ENCODE peak calls at places on chromosomes 7 and 10, in nine cellular contexts. R is MM.1S; H is psoas muscle; F is neuronal stem cell; J is uterus; C is HCT116; U is keratinocyte; N is kidney; X is naive thymus-derived CD4-positive, alpha-beta T cell. D is an unnamed sample.
A peak's percentile ranks its signal among the peaks of the same experiment; 100 is the strongest.

GRCh38 chr7:158468700-158469296 is 118.8 kb downstream of the PTPRN2 start:
- DNase-seq in R (no peak), H (no peak), F (no peak), J (no peak), C (no peak), U (no peak), N (no peak), X (no peak), D (no peak)

GRCh38 chr10:82742478-82742877 is 867.5 kb downstream of the NRG3 start:
- DNase-seq in R (no peak), H (no peak), F (no peak), J (no peak), C (no peak), U (no peak), N (no peak), X (no peak), D (no peak)

GRCh38 chr7:23334482-23335056 is 35.4 kb downstream of the MALSU1 start:
- DNase-seq in R (no peak), H (peak; percentile 23), F (no peak), J (peak; percentile 15), C (peak; percentile 91), U (peak; percentile 99), N (no peak), X (no peak), D (no peak)

GRCh38 chr7:74587435-74588126 is 69.9 kb upstream of the GTF2I start:
- DNase-seq in R (no peak), H (peak; percentile 90), F (no peak), J (peak; percentile 89), C (no peak), U (no peak), N (peak; percentile 98), X (no peak), D (peak; percentile 97)

GRCh38 chr10:80275756-80276155 is 13.7 kb downstream of the MAT1A start:
- DNase-seq in R (no peak), H (no peak), F (no peak), J (no peak), C (no peak), U (no peak), N (no peak), X (no peak), D (no peak)

GRCh38 chr10:22321156-22321711 is 335 bp downstream of the BMI1 start:
- DNase-seq in R (peak; percentile 76), H (peak; percentile 73), F (peak; percentile 75), J (peak; percentile 53), C (no peak), U (no peak), N (peak; percentile 93), X (peak; percentile 60), D (peak; percentile 79)

GRCh38 chr7:28378574-28379149 is 33.7 kb upstream of the CREB5 start:
- DNase-seq in R (no peak), H (no peak), F (no peak), J (no peak), C (no peak), U (no peak), N (no peak), X (no peak), D (no peak)

GRCh38 chr10:533611-534566 is 155.6 kb downstream of the DIP2C start:
- DNase-seq in R (no peak), H (no peak), F (no peak), J (peak; percentile 11), C (no peak), U (no peak), N (no peak), X (no peak), D (no peak)

GRCh38 chr10:86319626-86320025 is 47.0 kb downstream of the GRID1 start:
- DNase-seq in R (no peak), H (no peak), F (no peak), J (no peak), C (no peak), U (no peak), N (peak; percentile 21), X (no peak), D (no peak)

GRCh38 chr7:66930341-66930740 is 9.3 kb downstream of the TMEM248 start:
- DNase-seq in R (no peak), H (no peak), F (peak; percentile 44), J (no peak), C (peak; percentile 24), U (no peak), N (no peak), X (no peak), D (no peak)

GRCh38 chr10:8361510-8361844 is 307.0 kb downstream of the GATA3 start:
- DNase-seq in R (no peak), H (no peak), F (no peak), J (no peak), C (no peak), U (no peak), N (no peak), X (no peak), D (no peak)

GRCh38 chr7:73999664-74000420 is 28.1 kb upstream of the ELN start:
- DNase-seq in R (no peak), H (peak; percentile 75), F (no peak), J (peak; percentile 62), C (no peak), U (no peak), N (no peak), X (no peak), D (peak; percentile 95)

GRCh38 chr10:48363617-48364355 is 57.3 kb downstream of the MAPK8 start:
- DNase-seq in R (peak; percentile 77), H (peak; percentile 12), F (peak; percentile 14), J (peak; percentile 19), C (peak; percentile 43), U (peak; percentile 21), N (no peak), X (no peak), D (no peak)

GRCh38 chr10:77771450-77771849 is 133.8 kb upstream of the KCNMA1 start:
- DNase-seq in R (no peak), H (no peak), F (no peak), J (no peak), C (no peak), U (no peak), N (no peak), X (no peak), D (no peak)

DNA sequence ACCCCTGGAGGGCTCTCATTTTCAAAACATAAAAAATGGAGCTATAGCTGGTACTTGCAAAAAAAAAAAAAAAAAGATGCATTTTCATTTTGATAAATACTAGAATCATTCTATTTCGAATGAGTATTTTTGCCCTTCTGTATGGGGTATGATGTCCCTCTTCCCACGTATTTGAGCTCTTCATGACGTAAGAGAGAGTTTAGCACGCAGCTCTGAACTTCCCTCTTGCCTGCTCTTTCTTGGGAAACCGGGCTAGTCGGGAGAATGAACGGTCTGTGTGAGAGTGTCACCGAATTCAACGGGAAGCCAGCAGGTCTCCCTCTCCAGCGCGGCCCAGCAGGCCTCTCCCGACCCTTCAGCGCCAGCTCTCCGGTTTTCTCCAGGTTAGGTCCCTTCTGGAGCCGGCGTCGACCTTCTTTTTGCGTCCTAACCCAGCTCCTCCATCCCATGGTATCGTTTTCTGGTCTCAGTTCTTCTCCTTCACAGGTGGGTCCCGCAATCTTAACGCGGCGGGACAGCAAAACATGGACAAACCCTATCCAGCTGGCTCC is 159.2 kb upstream of the PITRM1 start:
- DNase-seq in R (no peak), H (no peak), F (no peak), J (no peak), C (no peak), U (no peak), N (no peak), X (no peak), D (no peak)
- H3K4me3 ChIP-seq in R (no peak overlapping the region), H (no peak overlapping the region), F (no peak overlapping the region), J (no peak overlapping the region), C (no peak overlapping the region), U (no peak overlapping the region), N (no peak overlapping the region), X (no peak overlapping the region), D (no peak overlapping the region)

GRCh38 chr7:770336-770735 is 43.3 kb upstream of the PRKAR1B start:
- DNase-seq in R (no peak), H (no peak), F (no peak), J (no peak), C (no peak), U (no peak), N (no peak), X (no peak), D (no peak)
- H3K27ac ChIP-seq in R (no peak overlapping the region), H (no peak overlapping the region), F (no peak overlapping the region), J (peak overlapping the region; percentile 95), C (no peak overlapping the region), U (no peak overlapping the region), N (peak overlapping the region; percentile 92), X (no peak overlapping the region), D (no peak overlapping the region)

DNA sequence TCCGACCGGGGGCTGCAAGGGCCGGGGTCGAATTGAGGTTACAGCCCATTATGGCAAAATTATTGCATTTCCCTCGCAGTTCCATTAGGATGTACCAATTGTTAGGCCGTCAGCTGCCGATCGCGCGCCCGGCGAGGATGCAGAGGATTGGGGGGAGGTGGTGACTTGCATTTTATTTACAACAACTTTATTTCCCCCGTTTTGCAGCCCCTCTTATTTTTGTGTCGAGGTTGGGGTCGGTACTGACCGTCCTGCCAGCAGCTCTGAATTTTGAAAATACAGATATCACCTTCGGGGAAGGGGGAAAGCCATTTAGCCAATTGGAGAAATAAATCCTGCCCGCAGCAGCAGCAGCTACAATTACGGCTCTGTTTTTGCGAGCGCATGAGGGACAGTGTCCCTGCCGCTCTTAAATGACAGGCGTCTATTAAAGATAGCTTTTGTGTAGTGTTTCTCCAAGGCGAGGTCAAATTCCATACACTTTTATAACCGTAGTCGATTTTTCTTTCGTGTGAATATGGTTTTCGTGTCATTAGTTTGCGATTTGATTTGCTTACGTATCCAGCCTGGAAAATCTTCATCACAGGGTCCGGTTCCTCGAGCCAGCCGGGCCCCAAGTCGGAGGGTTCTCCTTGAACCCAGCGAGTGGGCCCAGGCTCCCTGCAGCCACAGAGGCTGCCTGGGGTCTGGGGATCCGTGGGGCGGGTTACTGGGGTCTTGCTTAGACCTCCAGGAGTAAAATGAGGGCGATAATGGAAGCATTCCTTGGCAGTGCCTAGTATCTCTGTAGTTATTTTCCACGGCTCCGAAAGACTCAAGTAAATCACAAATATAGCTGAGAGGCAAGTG is 693 bp upstream of the HOXA5 start:
- DNase-seq in R (no peak), H (no peak), F (no peak), J (no peak), C (no peak), U (no peak), N (peak; percentile 48), X (no peak), D (no peak)
- H3K4me3 ChIP-seq in R (no peak overlapping the region), H (peak overlapping the region; percentile 20), F (no peak overlapping the region), J (no peak overlapping the region), C (no peak overlapping the region), U (no peak overlapping the region), N (peak overlapping the region; percentile 83), X (no peak overlapping the region), D (no peak overlapping the region)

DNA sequence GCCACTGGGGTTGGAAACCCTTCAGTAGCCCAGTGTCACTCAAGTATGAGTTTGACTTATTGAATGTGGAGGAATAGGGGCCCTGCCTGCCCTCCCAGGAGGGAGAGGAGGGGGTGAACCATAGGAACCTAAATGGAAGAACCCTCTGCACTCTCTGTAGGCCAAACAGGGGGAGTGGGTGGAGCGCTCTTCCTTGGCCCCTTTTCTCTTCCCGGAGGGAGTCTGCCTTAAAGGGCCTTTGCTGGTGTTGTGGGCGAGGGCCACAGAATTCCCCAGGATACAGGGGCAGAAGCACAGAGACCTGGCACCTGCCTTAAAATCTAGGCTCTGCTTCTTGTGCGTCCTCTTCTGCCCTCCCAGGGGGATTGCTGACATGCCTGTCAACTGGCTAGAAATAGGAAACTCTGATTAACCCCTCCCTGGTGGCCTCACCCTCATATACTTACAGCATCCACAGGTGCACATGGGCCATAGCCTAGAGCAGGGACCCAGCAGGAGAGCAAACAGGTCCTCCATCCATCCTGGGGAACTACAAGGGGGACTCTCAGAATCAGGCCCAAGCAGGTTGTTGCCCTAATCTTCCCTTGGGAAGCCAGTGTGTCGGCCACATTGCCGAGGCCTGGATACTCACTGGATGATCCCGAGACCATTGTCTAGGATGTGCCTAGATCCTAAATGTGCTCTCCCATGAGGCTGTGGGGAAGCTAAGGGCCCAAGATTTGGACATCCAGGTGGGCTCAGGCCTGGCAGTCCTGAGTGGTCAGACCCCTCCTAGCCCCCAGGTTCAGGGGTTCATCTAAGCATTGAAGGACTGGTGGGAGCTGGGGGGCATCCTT is 3.4 kb downstream of the TRIM8 start:
- DNase-seq in R (peak; percentile 5), H (peak; percentile 11), F (no peak), J (no peak), C (no peak), U (no peak), N (peak; percentile 57), X (no peak), D (peak; percentile 45)
- H3K27ac ChIP-seq in R (peak overlapping the region; percentile 94), H (peak overlapping the region; percentile 99), F (no peak overlapping the region), J (peak overlapping the region; percentile 97), C (peak overlapping the region; percentile 86), U (no peak overlapping the region), N (peak overlapping the region; percentile 2), X (peak overlapping the region; percentile 98), D (peak overlapping the region; percentile 6)